ENCODE peak calls at places on chromosomes 11 and 22, in seven cellular contexts. Y is cardiac muscle cell, J is lower leg skin, V is mammary epithelial cell, Z is A549, G is AG04449, H is gastrocnemius medialis. D is an unnamed sample.

GRCh38 chr11:36254739-36255138 is 34.5 kb downstream of the COMMD9 start:
- DNase-seq in Y (no peak), J (no peak), V (peak), Z (peak), G (no peak), H (no peak), D (no peak)

GRCh38 chr11:79335681-79336080 is 105.1 kb downstream of the TENM4 start:
- DNase-seq in Y (peak), J (no peak), V (no peak), Z (no peak), G (no peak), H (no peak), D (no peak)

GRCh38 chr11:106858200-106858599 is 160.1 kb downstream of the GUCY1A2 start:
- DNase-seq in Y (no peak), J (no peak), V (no peak), Z (no peak), G (no peak), H (no peak), D (no peak)

GRCh38 chr11:124209824-124210357 is 26.7 kb downstream of the OR10D3 start:
- DNase-seq in Y (no peak), J (no peak), V (no peak), Z (no peak), G (no peak), H (no peak), D (no peak)

GRCh38 chr11:92026664-92027063 is 198.0 kb upstream of the FAT3 start:
- DNase-seq in Y (no peak), J (no peak), V (no peak), Z (no peak), G (no peak), H (no peak), D (no peak)

GRCh38 chr11:24872912-24873311 is 376.1 kb downstream of the LUZP2 start:
- DNase-seq in Y (no peak), J (no peak), V (no peak), Z (no peak), G (no peak), H (no peak), D (no peak)

GRCh38 chr11:46455816-46456215 is 64.2 kb upstream of the CHRM4 start:
- DNase-seq in Y (no peak), J (no peak), V (no peak), Z (no peak), G (no peak), H (no peak), D (no peak)

GRCh38 chr11:127624455-127624854 is 623.9 kb upstream of the KIRREL3 start:
- DNase-seq in Y (no peak), J (no peak), V (no peak), Z (no peak), G (no peak), H (no peak), D (no peak)

GRCh38 chr11:3000032-3000961 is 8.2 kb upstream of the NAP1L4 start:
- DNase-seq in Y (peak), J (peak), V (peak), Z (no peak), G (no peak), H (peak), D (no peak)

GRCh38 chr22:17013396-17014100 is 5.5 kb upstream of the GAB4 start:
- DNase-seq in Y (no peak), J (no peak), V (peak), Z (no peak), G (no peak), H (no peak), D (no peak)

GRCh38 chr11:44866301-44866700 is 84.4 kb downstream of the TP53I11 start:
- DNase-seq in Y (no peak), J (no peak), V (no peak), Z (no peak), G (no peak), H (no peak), D (no peak)

GRCh38 chr11:32435152-32435480 is 223 bp downstream of the WT1 start:
- DNase-seq in Y (no peak), J (no peak), V (no peak), Z (peak), G (no peak), H (no peak), D (no peak)

GRCh38 chr11:32436751-32437405 is 1.5 kb upstream of the WT1 start:
- DNase-seq in Y (no peak), J (no peak), V (no peak), Z (no peak), G (no peak), H (no peak), D (no peak)

GRCh38 chr11:32437406-32438345 is 2.3 kb upstream of the WT1 start:
- DNase-seq in Y (peak), J (no peak), V (no peak), Z (no peak), G (no peak), H (no peak), D (no peak)

GRCh38 chr11:32435511-32435946 is at the start of gene WT1:
- DNase-seq in Y (peak), J (no peak), V (no peak), Z (peak), G (no peak), H (no peak), D (no peak)

GRCh38 chr11:32435947-32436750 is 810 bp upstream of the WT1 start:
- DNase-seq in Y (no peak), J (no peak), V (no peak), Z (no peak), G (no peak), H (no peak), D (no peak)
- TF ChIP-seq CTCF in Y (no peak), J (no peak), V (no peak), Z (no peak), G (no peak), H (no peak), D (no peak)

DNA sequence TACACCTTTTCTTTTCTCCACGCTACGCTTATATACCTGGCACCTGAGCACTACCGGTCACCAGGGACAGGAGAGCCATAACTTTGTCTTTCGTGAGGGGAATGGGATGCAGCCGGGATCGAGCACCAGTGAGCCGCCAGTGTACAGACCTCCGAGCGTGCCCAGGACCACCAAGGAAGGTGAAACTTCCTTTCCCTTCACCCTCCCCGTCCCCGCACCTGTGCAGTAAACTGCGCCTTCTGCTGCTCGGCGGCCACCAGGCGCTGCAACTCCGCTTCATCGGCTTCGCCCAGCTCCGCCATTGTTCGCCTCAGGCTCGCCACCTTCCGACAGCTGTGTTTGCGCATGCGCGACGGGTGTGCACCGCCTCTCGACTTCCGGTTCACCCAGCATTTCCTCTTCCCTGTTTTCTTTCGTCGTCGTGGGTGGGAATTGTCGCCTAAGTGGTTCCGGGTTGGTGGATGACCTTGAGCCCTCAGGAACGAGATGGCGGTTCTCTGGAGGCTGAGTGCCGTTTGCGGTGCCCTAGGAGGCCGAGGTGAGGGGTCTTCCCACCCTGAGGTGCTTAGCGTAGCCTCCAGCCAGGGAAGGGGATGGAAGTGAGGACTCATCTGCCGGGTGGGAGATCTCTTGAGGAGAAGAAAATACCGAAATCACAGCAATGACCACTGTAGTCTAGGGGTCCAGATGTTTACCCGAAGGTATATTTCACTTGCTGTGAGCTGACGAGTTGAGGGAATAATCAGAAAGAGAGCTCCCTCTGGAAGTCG is at the start of the genes SDHD and TIMM8B:
- DNase-seq in Y (peak), J (peak), V (peak), Z (peak), G (peak), H (peak), D (peak)
- TF ChIP-seq CTCF in Y (peak), J (no peak), V (no peak), Z (no peak), G (peak), H (peak), D (no peak)

GRCh38 chr22:45317551-45318167 is 7.9 kb downstream of the FAM118A start:
- DNase-seq in Y (no peak), J (peak), V (peak), Z (peak), G (no peak), H (peak), D (no peak)
- TF ChIP-seq CTCF in Y (peak), J (no peak), V (peak), Z (no peak), G (peak), H (peak), D (no peak)

DNA sequence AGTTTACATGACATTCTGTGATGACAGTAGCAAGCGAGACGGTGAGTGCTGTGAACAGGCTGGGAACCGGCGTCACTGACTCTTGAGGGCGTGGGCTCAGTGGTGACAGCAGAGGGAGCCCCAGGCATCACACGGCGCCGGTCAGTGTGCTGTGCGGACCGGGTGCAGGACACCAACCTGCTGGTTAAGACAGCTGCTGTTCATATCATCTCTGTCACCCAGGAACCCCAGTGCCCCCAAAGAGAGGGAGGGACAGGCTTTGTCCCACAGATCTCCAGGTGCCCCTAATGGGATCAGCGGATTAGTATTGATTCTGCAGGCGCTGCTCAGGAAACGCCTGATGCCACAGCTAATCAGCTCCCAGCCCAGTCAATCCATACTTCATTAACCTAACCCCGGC is 18.4 kb downstream of the B3GAT1 start:
- DNase-seq in Y (peak), J (no peak), V (no peak), Z (peak), G (no peak), H (no peak), D (no peak)
- TF ChIP-seq CTCF in Y (peak), J (no peak), V (no peak), Z (no peak), G (no peak), H (no peak), D (no peak)

GRCh38 chr11:27699926-27700350 is 317 bp downstream of the BDNF start:
- DNase-seq in Y (no peak), J (peak), V (no peak), Z (no peak), G (no peak), H (no peak), D (no peak)

GRCh38 chr11:27705873-27706820 is 5.9 kb upstream of the BDNF start:
- DNase-seq in Y (peak), J (no peak), V (no peak), Z (peak), G (no peak), H (no peak), D (no peak)

GRCh38 chr11:27700351-27701261 is at the start of gene BDNF:
- DNase-seq in Y (peak), J (peak), V (no peak), Z (peak), G (no peak), H (no peak), D (no peak)

GRCh38 chr11:27701262-27702105 is 1.2 kb upstream of the BDNF start:
- DNase-seq in Y (peak), J (peak), V (no peak), Z (peak), G (no peak), H (no peak), D (no peak)

GRCh38 chr11:27703453-27703852 is 3.2 kb upstream of the BDNF start:
- DNase-seq in Y (no peak), J (no peak), V (no peak), Z (peak), G (peak), H (no peak), D (no peak)
- TF ChIP-seq CTCF in Y (no peak), J (no peak), V (no peak), Z (peak), G (no peak), H (no peak), D (no peak)

GRCh38 chr11:65968600-65969482 is 7.3 kb downstream of the SART1 start:
- DNase-seq in Y (no peak), J (no peak), V (no peak), Z (no peak), G (no peak), H (peak), D (no peak)
- TF ChIP-seq CTCF in Y (no peak), J (no peak), V (no peak), Z (no peak), G (no peak), H (peak), D (no peak)

GRCh38 chr11:68709064-68709463 is 24.7 kb downstream of the GAL start:
- DNase-seq in Y (no peak), J (no peak), V (no peak), Z (no peak), G (no peak), H (no peak), D (no peak)
- TF ChIP-seq CTCF in Y (no peak), J (no peak), V (no peak), Z (no peak), G (no peak), H (no peak), D (no peak)

GRCh38 chr22:25779890-25780289 is 37.9 kb downstream of the MYO18B start:
- DNase-seq in Y (no peak), J (no peak), V (no peak), Z (no peak), G (no peak), H (no peak), D (no peak)

GRCh38 chr22:25779426-25779825 is 37.4 kb downstream of the MYO18B start:
- DNase-seq in Y (no peak), J (no peak), V (no peak), Z (no peak), G (no peak), H (no peak), D (no peak)

GRCh38 chr22:25777411-25777810 is 35.4 kb downstream of the MYO18B start:
- DNase-seq in Y (no peak), J (no peak), V (no peak), Z (no peak), G (no peak), H (no peak), D (no peak)

GRCh38 chr22:25775501-25775900 is 33.5 kb downstream of the MYO18B start:
- DNase-seq in Y (no peak), J (no peak), V (peak), Z (no peak), G (no peak), H (no peak), D (no peak)

GRCh38 chr22:25777870-25778269 is 35.9 kb downstream of the MYO18B start:
- DNase-seq in Y (no peak), J (no peak), V (peak), Z (peak), G (no peak), H (no peak), D (no peak)
- TF ChIP-seq CTCF in Y (peak), J (no peak), V (peak), Z (peak), G (peak), H (no peak), D (no peak)

GRCh38 chr11:76744186-76745058 is 38.7 kb upstream of the TSKU start:
- DNase-seq in Y (no peak), J (peak), V (no peak), Z (no peak), G (no peak), H (peak), D (no peak)

GRCh38 chr11:76745059-76745376 is 38.1 kb upstream of the TSKU start:
- DNase-seq in Y (no peak), J (no peak), V (no peak), Z (no peak), G (no peak), H (no peak), D (no peak)

GRCh38 chr11:76742912-76743311 is 40.2 kb upstream of the TSKU start:
- DNase-seq in Y (no peak), J (no peak), V (no peak), Z (no peak), G (no peak), H (no peak), D (no peak)

GRCh38 chr11:76747428-76747979 is 35.7 kb upstream of the TSKU start:
- DNase-seq in Y (no peak), J (no peak), V (no peak), Z (no peak), G (no peak), H (no peak), D (no peak)

DNA sequence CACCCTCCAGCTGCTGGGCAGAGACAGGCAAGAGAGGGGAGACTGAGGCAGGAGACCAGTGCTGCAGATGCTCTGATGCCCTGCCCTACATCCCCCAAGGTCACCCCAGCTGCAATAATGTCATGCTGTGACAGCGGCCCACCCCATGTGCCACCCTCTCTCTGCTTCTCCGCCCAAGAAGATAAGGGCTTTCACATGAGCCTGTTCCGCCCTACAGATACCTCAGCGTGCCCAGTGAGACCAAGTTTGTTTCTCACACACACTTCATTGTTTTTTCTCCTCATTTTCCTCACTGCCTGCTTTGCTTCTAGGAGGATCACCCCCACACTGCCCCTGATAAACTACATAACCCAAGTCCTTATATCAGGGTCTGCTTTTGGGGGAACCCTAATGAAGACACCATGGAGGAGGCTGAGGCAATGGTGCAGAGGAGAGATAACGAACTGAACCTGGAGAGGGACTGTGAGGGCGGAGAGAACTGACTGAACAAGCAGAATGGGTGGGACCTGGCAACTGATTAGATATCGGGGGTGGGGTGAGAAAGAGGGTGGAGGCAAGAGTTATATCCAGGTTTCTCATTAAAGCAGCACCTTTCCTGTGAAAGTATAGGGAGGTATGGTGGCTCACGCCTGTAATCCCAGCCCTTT is 37.5 kb upstream of the TSKU start:
- DNase-seq in Y (no peak), J (no peak), V (no peak), Z (no peak), G (no peak), H (no peak), D (no peak)
- TF ChIP-seq CTCF in Y (no peak), J (no peak), V (no peak), Z (no peak), G (no peak), H (no peak), D (no peak)

GRCh38 chr11:8030526-8031247 is 43.5 kb downstream of the EIF3F start:
- DNase-seq in Y (no peak), J (peak), V (no peak), Z (no peak), G (no peak), H (no peak), D (no peak)

GRCh38 chr11:8031248-8032115 is 44.3 kb downstream of the EIF3F start:
- DNase-seq in Y (no peak), J (peak), V (no peak), Z (no peak), G (no peak), H (no peak), D (no peak)

GRCh38 chr11:8025816-8026215 is 38.7 kb downstream of the EIF3F start:
- DNase-seq in Y (no peak), J (no peak), V (peak), Z (no peak), G (peak), H (no peak), D (no peak)

GRCh38 chr11:8026982-8027381 is 39.8 kb downstream of the EIF3F start:
- DNase-seq in Y (no peak), J (no peak), V (no peak), Z (no peak), G (no peak), H (no peak), D (no peak)

GRCh38 chr11:8028766-8029165 is 41.6 kb downstream of the EIF3F start:
- DNase-seq in Y (no peak), J (peak), V (no peak), Z (no peak), G (no peak), H (no peak), D (no peak)
- TF ChIP-seq CTCF in Y (no peak), J (no peak), V (no peak), Z (no peak), G (no peak), H (no peak), D (no peak)

D was measured in omental fat pad.